ENCODE peak calls at places on chromosomes 7 and 10, in five cellular contexts. U is activated T-helper 1 cell treated with anti-CD3 and anti-CD28 coated beads, Interleukin-12 subunit alpha, Interleukin-12 subunit beta, Interleukin-2, Interleukin-4 antibody, amounts not matched to agents 30 ng/mL and 10 ng/mL and 1 ng/mL, durations not matched to agents 14 hours and 24 hours and 36 hours; J is AG09309; G is HT1080; P is activated CD8-positive, alpha-beta memory T cell treated with anti-CD3 and anti-CD28 coated beads for 48 hours. Y is an unnamed sample.

GRCh38 chr10:48780341-48780740 is 95.7 kb downstream of the WDFY4 start:
- DNase-seq in J (no peak), G (no peak), U (no peak), P (no peak), Y (no peak)

GRCh38 chr7:151876899-151877777 is at the start of gene PRKAG2:
- DNase-seq in P (peak), G (no peak), J (no peak), U (peak), Y (no peak)

GRCh38 chr7:55438085-55438764 is 73.1 kb downstream of the LANCL2 start:
- DNase-seq in J (no peak), P (no peak), U (no peak), G (no peak), Y (no peak)

GRCh38 chr10:91162050-91162494 is 58.4 kb upstream of the PCGF5 start:
- DNase-seq in U (no peak), G (peak), J (no peak), P (no peak), Y (no peak)

GRCh38 chr10:108789911-108790310 is 1133.4 kb downstream of the XPNPEP1 start:
- DNase-seq in U (no peak), G (peak), J (no peak), P (no peak), Y (no peak)

GRCh38 chr7:51350195-51350896 is 33.7 kb upstream of the COBL start:
- DNase-seq in P (no peak), G (peak), J (no peak), U (no peak), Y (no peak)

GRCh38 chr10:62895058-62895457 is 78.9 kb upstream of the EGR2 start:
- DNase-seq in J (peak), G (no peak), P (no peak), U (no peak), Y (no peak)

GRCh38 chr7:40009301-40009700 is 59.2 kb downstream of the CDK13 start:
- DNase-seq in G (no peak), U (no peak), P (no peak), J (no peak), Y (no peak)

GRCh38 chr10:30798621-30799020 is 169.1 kb upstream of the LYZL2 start:
- DNase-seq in G (no peak), P (no peak), J (no peak), U (no peak), Y (no peak)

GRCh38 chr7:44539669-44540516 is 1.2 kb downstream of the NPC1L1 start:
- DNase-seq in J (no peak), U (no peak), P (no peak), G (no peak), Y (no peak)

GRCh38 chr10:104750306-104750705 is 109.2 kb downstream of the SORCS3 start:
- DNase-seq in U (no peak), P (no peak), G (no peak), J (no peak), Y (no peak)

GRCh38 chr10:128152741-128153583 is 26.7 kb upstream of the MKI67 start:
- DNase-seq in P (no peak), U (no peak), J (no peak), G (no peak), Y (no peak)

GRCh38 chr10:2245580-2245979 is 508.3 kb upstream of the ADARB2 start:
- DNase-seq in J (no peak), P (no peak), G (no peak), U (no peak), Y (no peak)

GRCh38 chr10:48252354-48252650 is 22.2 kb downstream of the FRMPD2 start:
- DNase-seq in J (no peak), U (no peak), P (no peak), G (no peak), Y (no peak)

GRCh38 chr7:64516451-64516850 is 46.4 kb downstream of the ZNF680 start:
- DNase-seq in U (no peak), P (no peak), J (no peak), G (no peak), Y (no peak)

GRCh38 chr7:139328375-139328774 is 12.8 kb upstream of the FMC1 start:
- DNase-seq in G (peak), J (peak), U (no peak), P (no peak), Y (no peak)

GRCh38 chr10:124575107-124576035 is 113.7 kb downstream of the LHPP start:
- DNase-seq in G (no peak), J (no peak), U (no peak), P (no peak), Y (no peak)

GRCh38 chr7:95693551-95694333 is 78.6 kb upstream of the DYNC1I1 start:
- DNase-seq in J (no peak), G (peak), U (no peak), P (no peak), Y (no peak)

GRCh38 chr10:78520737-78521430 is 487.2 kb downstream of the RPS24 start:
- DNase-seq in G (peak), U (no peak), P (no peak), J (no peak), Y (no peak)

GRCh38 chr7:131103997-131104396 is 223.7 kb upstream of the MKLN1 start:
- DNase-seq in J (peak), P (no peak), U (no peak), G (peak), Y (no peak)

GRCh38 chr10:126953886-126954285 is 48.7 kb downstream of the DOCK1 start:
- DNase-seq in P (no peak), G (no peak), J (no peak), U (no peak), Y (no peak)

GRCh38 chr10:70192325-70192966 is 22.1 kb upstream of the SAR1A start:
- DNase-seq in P (no peak), G (no peak), U (no peak), J (peak), Y (no peak)

GRCh38 chr7:112665709-112666108 is 124.5 kb downstream of the TMEM168 start:
- DNase-seq in U (no peak), G (no peak), J (no peak), P (no peak), Y (no peak)

GRCh38 chr7:103989785-103990775 is 622 bp upstream of the RELN start:
- DNase-seq in U (no peak), G (peak), P (no peak), J (no peak), Y (no peak)

GRCh38 chr7:134724606-134725005 is 54.8 kb upstream of the CALD1 start:
- DNase-seq in P (no peak), J (no peak), U (no peak), G (peak), Y (no peak)

GRCh38 chr7:37182011-37182478 is 266.6 kb downstream of the ELMO1 start:
- DNase-seq in G (peak), U (peak), J (peak), P (peak), Y (peak)

GRCh38 chr7:69732203-69732602 is 133.9 kb downstream of the AUTS2 start:
- DNase-seq in P (no peak), J (no peak), G (peak), U (no peak), Y (no peak)

Y was measured in occipital lobe.